ENCODE peak calls at places on chromosomes 11 and 22, in ten cellular contexts. A, R, C, H, B, Q, W, U, S and P are unnamed samples.

GRCh38 chr11:67029146-67029545 is 6.2 kb downstream of the SYT12 start:
- DNase-seq in R (no peak), B (no peak), C (no peak), S (no peak), H (no peak), U (no peak), A (no peak), W (no peak), Q (no peak), P (no peak)

GRCh38 chr11:66327171-66328035 is 8.8 kb downstream of the RIN1 start:
- DNase-seq in H (no peak), C (peak), A (no peak), Q (no peak), W (peak), B (peak), U (no peak), R (peak), S (no peak), P (no peak)

GRCh38 chr11:8810331-8811301 is 100.4 kb upstream of the AKIP1 start:
- DNase-seq in B (peak), W (peak), R (peak), Q (peak), H (no peak), S (peak), U (peak), A (peak), C (peak), P (no peak)

GRCh38 chr11:119892311-119892808 is 163.4 kb upstream of the NECTIN1 start:
- DNase-seq in C (no peak), S (no peak), A (peak), W (no peak), R (no peak), Q (no peak), B (no peak), U (no peak), H (no peak), P (no peak)

GRCh38 chr22:39360674-39361413 is 11.1 kb downstream of the SYNGR1 start:
- DNase-seq in B (no peak), C (no peak), A (no peak), U (no peak), R (peak), W (no peak), S (no peak), Q (no peak), H (no peak), P (no peak)

GRCh38 chr11:115132829-115133228 is 371.4 kb downstream of the CADM1 start:
- DNase-seq in H (no peak), B (no peak), Q (no peak), S (no peak), R (peak), A (no peak), U (peak), W (no peak), C (no peak), P (no peak)

GRCh38 chr11:12692238-12693074 is 18.2 kb downstream of the TEAD1 start:
- DNase-seq in H (no peak), W (peak), B (peak), R (peak), C (peak), A (peak), S (peak), Q (peak), U (no peak), P (no peak)

GRCh38 chr22:32754413-32755041 is 47.0 kb upstream of the TIMP3 start:
- DNase-seq in S (no peak), A (no peak), C (peak), W (peak), H (no peak), B (peak), Q (peak), U (no peak), R (peak), P (no peak)

GRCh38 chr11:67572747-67573419 is 10.7 kb upstream of the GSTP1 start:
- DNase-seq in C (peak), H (no peak), A (peak), B (no peak), S (peak), R (peak), W (peak), Q (no peak), U (peak), P (peak)

GRCh38 chr11:4881188-4881587 is 512 bp upstream of the OR51T1 start:
- DNase-seq in S (no peak), U (no peak), B (no peak), C (no peak), A (no peak), Q (no peak), W (no peak), H (no peak), R (peak), P (no peak)

GRCh38 chr11:15897211-15897960 is 459.0 kb downstream of the SOX6 start:
- DNase-seq in W (peak), U (no peak), Q (no peak), B (peak), S (no peak), R (peak), H (no peak), A (no peak), C (peak), P (no peak)

GRCh38 chr22:48279465-48279765 is 1517.0 kb downstream of the TBC1D22A start:
- DNase-seq in S (no peak), H (no peak), R (no peak), W (no peak), U (no peak), B (no peak), A (no peak), C (no peak), Q (no peak), P (no peak)

GRCh38 chr22:20523118-20523983 is 15.9 kb downstream of the MED15 start:
- DNase-seq in C (no peak), B (no peak), H (no peak), U (peak), A (no peak), S (no peak), R (peak), Q (no peak), W (peak), P (no peak)

GRCh38 chr11:19519344-19519743 is 193.3 kb upstream of the NAV2 start:
- DNase-seq in B (no peak), Q (no peak), C (no peak), A (no peak), H (no peak), S (no peak), W (no peak), R (no peak), U (no peak), P (no peak)

GRCh38 chr22:22800716-22801115 is 86.9 kb upstream of the IGLL5 start:
- DNase-seq in W (no peak), S (no peak), C (no peak), H (no peak), B (no peak), A (no peak), Q (no peak), R (no peak), U (no peak), P (no peak)

GRCh38 chr22:32830473-32830872 is 29.0 kb downstream of the TIMP3 start:
- DNase-seq in B (no peak), Q (no peak), A (peak), S (peak), U (no peak), W (peak), C (no peak), R (peak), H (no peak), P (no peak)

GRCh38 chr22:33271390-33272161 is 213.4 kb upstream of the SYN3 start:
- DNase-seq in Q (peak), B (no peak), W (peak), U (no peak), R (peak), C (no peak), A (no peak), H (no peak), S (no peak), P (no peak)

GRCh38 chr22:36009085-36009484 is 19.5 kb downstream of the RBFOX2 start:
- DNase-seq in R (peak), C (no peak), U (no peak), S (peak), Q (no peak), B (no peak), A (no peak), W (peak), H (no peak), P (no peak)

GRCh38 chr11:119065369-119065768 is 2.2 kb upstream of the VPS11 start:
- DNase-seq in R (peak), S (peak), Q (no peak), U (peak), C (peak), B (no peak), W (peak), H (peak), A (no peak), P (no peak)

GRCh38 chr11:8707541-8708270 is 25.1 kb downstream of the RPL27A start:
- DNase-seq in A (no peak), S (no peak), Q (peak), W (no peak), R (no peak), B (no peak), H (no peak), C (no peak), U (no peak), P (no peak)

GRCh38 chr11:45227836-45228235 is 58.3 kb downstream of the SYT13 start:
- DNase-seq in R (no peak), U (no peak), A (no peak), S (no peak), W (no peak), H (no peak), Q (no peak), B (no peak), C (no peak), P (no peak)

GRCh38 chr11:69227271-69227670 is 66.7 kb upstream of the MYEOV start:
- DNase-seq in R (no peak), S (no peak), U (no peak), B (no peak), A (no peak), W (no peak), C (no peak), Q (no peak), H (no peak), P (no peak)

GRCh38 chr11:59197990-59198389 is 14.7 kb downstream of the MPEG1 start:
- DNase-seq in C (no peak), U (no peak), A (peak), R (peak), Q (peak), W (peak), H (no peak), B (no peak), S (peak), P (no peak)

GRCh38 chr11:110490886-110491285 is 61.1 kb downstream of the FDX1 start:
- DNase-seq in U (no peak), H (no peak), C (peak), A (no peak), B (no peak), W (peak), S (no peak), R (peak), Q (no peak), P (no peak)

GRCh38 chr11:610146-610801 is 5.5 kb downstream of the IRF7 start:
- DNase-seq in B (no peak), S (no peak), U (no peak), R (no peak), H (no peak), Q (no peak), A (no peak), W (no peak), C (no peak), P (no peak)

GRCh38 chr11:86738615-86739014 is 61.7 kb upstream of the PRSS23 start:
- DNase-seq in B (no peak), H (no peak), C (no peak), U (no peak), R (no peak), Q (no peak), S (peak), A (no peak), W (no peak), P (no peak)

GRCh38 chr22:24424901-24425775 is 2.3 kb upstream of the ADORA2A start:
- DNase-seq in R (no peak), Q (no peak), W (no peak), A (no peak), C (no peak), B (no peak), S (no peak), U (no peak), H (no peak), P (no peak)

GRCh38 chr11:71139516-71140205 is 112.7 kb downstream of the SHANK2 start:
- DNase-seq in S (no peak), R (no peak), B (no peak), C (no peak), U (no peak), H (no peak), Q (no peak), A (no peak), W (no peak), P (no peak)

GRCh38 chr22:46669201-46669600 is 49.0 kb downstream of the GRAMD4 start:
- DNase-seq in Q (no peak), S (no peak), C (no peak), A (no peak), B (no peak), U (no peak), R (no peak), H (no peak), W (no peak), P (no peak)

GRCh38 chr22:32600184-32600583 is 125.6 kb downstream of the FBXO7 start:
- DNase-seq in W (no peak), H (no peak), U (no peak), B (no peak), A (no peak), Q (no peak), S (no peak), C (no peak), R (no peak), P (no peak)

GRCh38 chr11:76291576-76292526 is 85.5 kb upstream of the WNT11 start:
- DNase-seq in B (no peak), A (no peak), R (no peak), U (no peak), Q (no peak), S (no peak), H (no peak), C (peak), W (no peak), P (no peak)

GRCh38 chr11:64040684-64041267 is 5.0 kb downstream of the FLRT1 start:
- DNase-seq in C (no peak), H (no peak), A (peak), B (no peak), R (no peak), U (no peak), Q (no peak), W (no peak), S (no peak), P (no peak)

GRCh38 chr11:90134420-90135003 is at the start of gene NAALAD2:
- DNase-seq in C (peak), B (peak), R (peak), W (peak), S (peak), A (peak), H (no peak), Q (peak), U (peak), P (peak)

GRCh38 chr11:76524919-76525318 is 80.1 kb downstream of the EMSY start:
- DNase-seq in U (no peak), C (peak), H (no peak), Q (no peak), B (no peak), R (peak), S (no peak), A (no peak), W (no peak), P (no peak)

GRCh38 chr11:59012942-59013256 is 73.2 kb upstream of the GLYATL1B start:
- DNase-seq in R (no peak), A (no peak), B (no peak), S (no peak), Q (no peak), C (no peak), U (no peak), H (no peak), W (no peak), P (no peak)

GRCh38 chr22:48263791-48264351 is 1501.4 kb downstream of the TBC1D22A start:
- DNase-seq in U (no peak), A (no peak), H (no peak), Q (no peak), R (no peak), W (no peak), B (no peak), S (no peak), C (no peak), P (no peak)